ENCODE peak calls at places on chromosomes 1 and 21, in four cellular contexts. T is HepG2, Q is GM12878, O is K562. P is an unnamed sample.

GRCh38 chr1:100597784-100598183 is 59.8 kb downstream of the GPR88 start:
- DNase-seq in T (no peak), Q (no peak), O (no peak), P (no peak)

GRCh38 chr1:157585984-157586383 is 11.9 kb downstream of the FCRL4 start:
- DNase-seq in T (no peak), Q (no peak), O (no peak), P (no peak)

GRCh38 chr1:85134583-85135455 is 66.0 kb downstream of the SYDE2 start:
- DNase-seq in T (peak; percentile 20), Q (no peak), O (no peak), P (no peak)

GRCh38 chr1:233859446-233859845 is 45.0 kb upstream of the SLC35F3 start:
- DNase-seq in T (no peak), Q (no peak), O (no peak), P (no peak)

GRCh38 chr1:220881918-220882891 is 3.0 kb downstream of the HLX start:
- DNase-seq in T (no peak), Q (no peak), O (no peak), P (no peak)

GRCh38 chr1:212827831-212828278 is 19.6 kb downstream of the SPATA45 start:
- DNase-seq in T (peak; percentile 90), Q (no peak), O (no peak), P (no peak)

GRCh38 chr1:226310637-226311195 is 1.8 kb upstream of the LIN9 start:
- DNase-seq in T (no peak), Q (no peak), O (no peak), P (no peak)

GRCh38 chr1:29649375-29650040 is 413.2 kb downstream of the PTPRU start:
- DNase-seq in T (no peak), Q (no peak), O (peak; percentile 49), P (no peak)

GRCh38 chr1:182604128-182604834 is at the start of gene RGS16:
- DNase-seq in T (no peak), Q (peak; percentile 61), O (peak; percentile 100), P (peak; percentile 96)

GRCh38 chr1:84069236-84069845 is 70.4 kb upstream of the TTLL7 start:
- DNase-seq in T (no peak), Q (no peak), O (no peak), P (no peak)

GRCh38 chr1:98839840-98840239 is 164.8 kb downstream of the PLPPR5 start:
- DNase-seq in T (no peak), Q (no peak), O (no peak), P (no peak)

GRCh38 chr1:17891205-17892110 is 136.3 kb downstream of the ACTL8 start:
- DNase-seq in T (no peak), Q (no peak), O (no peak), P (no peak)

GRCh38 chr1:30763654-30764248 is 6.2 kb upstream of the LAPTM5 start:
- DNase-seq in T (no peak), Q (no peak), O (no peak), P (no peak)

GRCh38 chr1:8565802-8566201 is 247.9 kb downstream of the SLC45A1 start:
- DNase-seq in T (no peak), Q (no peak), O (no peak), P (no peak)

GRCh38 chr1:197799271-197799670 is 24.0 kb upstream of the DENND1B start:
- DNase-seq in T (no peak), Q (no peak), O (no peak), P (no peak)

GRCh38 chr1:58909914-58910681 is 126.3 kb upstream of the JUN start:
- DNase-seq in T (no peak), Q (no peak), O (no peak), P (no peak)

GRCh38 chr1:8742022-8742924 is 75.2 kb downstream of the RERE start:
- DNase-seq in T (peak; percentile 98), Q (no peak), O (no peak), P (no peak)

GRCh38 chr1:201191723-201192477 is 1.3 kb downstream of the IGFN1 start:
- DNase-seq in T (no peak), Q (no peak), O (peak; percentile 21), P (no peak)

GRCh38 chr1:225318706-225319575 is 108.9 kb downstream of the LBR start:
- DNase-seq in T (peak; percentile 54), Q (peak; percentile 2), O (peak; percentile 27), P (peak; percentile 82)

GRCh38 chr1:205534444-205534985 is 30.0 kb downstream of the CDK18 start:
- DNase-seq in T (no peak), Q (no peak), O (no peak), P (no peak)

GRCh38 chr1:40067023-40067422 is 26.5 kb downstream of the CAP1 start:
- DNase-seq in T (no peak), Q (no peak), O (no peak), P (no peak)

GRCh38 chr1:94614168-94614815 is 72.7 kb upstream of the F3 start:
- DNase-seq in T (no peak), Q (no peak), O (no peak), P (no peak)

GRCh38 chr1:178417858-178418257 is 78.9 kb downstream of the CLEC20A start:
- DNase-seq in T (peak; percentile 53), Q (no peak), O (no peak), P (no peak)

GRCh38 chr21:15273244-15273643 is 208.4 kb upstream of the NRIP1 start:
- DNase-seq in T (no peak), Q (no peak), O (no peak), P (no peak)
- TF ChIP-seq SP1 in T (no peak), Q (no peak), O (no peak), P (no peak)

DNA sequence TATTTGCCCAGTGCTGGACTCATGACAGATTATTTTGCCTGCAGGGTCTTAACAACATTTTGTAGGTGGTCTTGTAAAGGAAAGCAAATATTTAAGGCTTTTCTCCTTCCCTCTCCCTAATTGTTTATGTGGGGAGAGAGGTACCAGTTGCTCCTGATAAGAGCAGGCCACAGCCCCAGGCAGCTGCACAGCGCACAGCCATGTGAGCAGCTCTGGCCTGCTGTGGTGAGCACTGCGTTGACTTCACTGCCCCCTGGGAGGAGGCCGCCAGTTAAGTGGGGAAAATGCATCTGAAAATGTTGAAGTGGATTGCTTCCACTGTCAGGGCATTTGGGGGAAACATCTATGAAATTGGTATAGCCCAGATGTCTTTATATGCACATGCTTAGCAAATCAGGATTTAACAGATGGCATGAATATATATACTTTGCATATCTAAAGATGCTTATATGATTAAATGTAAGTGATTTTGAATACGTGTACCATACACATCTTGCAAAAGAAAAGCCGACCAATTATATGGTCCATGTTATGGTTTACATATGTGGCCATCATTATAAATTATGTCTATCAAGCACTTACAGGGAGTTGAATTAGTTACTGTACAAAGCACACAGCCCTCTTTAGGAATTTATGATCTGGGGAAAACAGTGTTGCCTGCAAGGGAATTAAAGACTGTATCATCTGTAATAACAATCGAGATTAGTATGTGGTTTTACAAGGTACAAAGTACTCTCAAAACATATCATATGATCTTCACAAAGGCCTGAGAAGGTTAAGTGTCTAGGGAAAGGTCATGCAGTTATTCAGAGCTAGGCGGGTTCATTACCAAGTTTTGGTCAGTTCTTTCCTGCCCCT is 132.0 kb downstream of the RHOU start:
- DNase-seq in T (no peak), Q (no peak), O (no peak), P (peak; percentile 71)
- TF ChIP-seq FOXK2 in T (no peak), Q (no peak), O (no peak), P (no peak)

GRCh38 chr1:33111965-33112364 is 31.0 kb downstream of the AZIN2 start:
- DNase-seq in T (peak; percentile 16), Q (no peak), O (no peak), P (no peak)
- TF ChIP-seq SP1 in T (no peak), Q (no peak), O (no peak), P (no peak)

DNA sequence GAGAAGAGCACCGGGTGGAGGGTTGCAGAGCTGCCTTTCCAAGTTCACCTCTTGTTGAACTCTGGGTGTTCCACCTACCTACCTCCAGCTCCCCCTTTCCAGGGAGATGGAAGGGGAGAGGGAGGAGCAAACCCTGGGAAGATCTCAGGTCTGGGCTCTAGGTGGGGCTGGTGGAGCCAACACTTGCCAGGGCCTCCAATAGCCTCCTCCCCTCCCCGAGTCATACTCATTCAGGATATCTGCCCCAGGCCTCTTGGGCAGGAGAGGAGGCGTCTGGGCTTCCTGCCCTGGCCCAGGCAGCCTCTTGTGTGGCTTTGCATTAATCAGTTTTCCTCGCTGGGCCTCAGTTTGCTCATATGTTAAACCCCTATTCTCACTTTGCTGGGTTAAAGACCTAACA is 13.4 kb downstream of the RAP1GAP start:
- DNase-seq in T (peak; percentile 33), Q (no peak), O (peak; percentile 49), P (peak; percentile 44)
- TF ChIP-seq FOXK2 in T (no peak), Q (no peak), O (no peak), P (no peak)

DNA sequence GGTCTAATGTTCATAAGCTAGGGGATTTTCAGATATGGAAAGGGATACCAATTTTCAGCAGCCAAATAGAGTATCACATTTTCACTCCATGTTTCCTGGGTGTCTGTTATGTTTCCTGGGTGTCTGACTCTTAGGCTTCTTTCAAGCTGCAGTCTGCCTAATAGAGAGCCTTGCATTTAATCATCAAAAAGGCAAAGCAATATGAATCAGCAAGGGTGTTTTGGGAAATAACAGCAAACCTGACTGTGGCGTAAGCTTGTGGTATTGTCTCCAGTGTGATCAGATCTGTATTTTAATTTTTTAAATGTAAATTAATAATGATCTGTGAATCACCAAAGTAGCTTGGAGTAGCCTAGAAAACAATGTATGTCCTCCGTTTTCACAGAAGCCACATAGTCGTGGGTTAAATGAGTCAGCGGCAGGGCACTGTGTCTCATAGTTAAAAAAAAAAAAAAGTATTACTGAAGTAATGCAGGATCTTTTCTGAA is 10.4 kb downstream of the LGALS8 start:
- DNase-seq in T (no peak), Q (no peak), O (no peak), P (no peak)
- TF ChIP-seq SP1 in T (no peak), Q (no peak), O (no peak), P (no peak)

GRCh38 chr1:66985835-66986234 is 61.0 kb downstream of the MIER1 start:
- DNase-seq in T (no peak), Q (no peak), O (no peak), P (no peak)

GRCh38 chr1:66980745-66981367 is 56.1 kb downstream of the MIER1 start:
- DNase-seq in T (no peak), Q (no peak), O (no peak), P (no peak)

GRCh38 chr1:66981679-66982078 is 56.9 kb downstream of the MIER1 start:
- DNase-seq in T (no peak), Q (no peak), O (no peak), P (no peak)

GRCh38 chr1:66982561-66983285 is 57.9 kb downstream of the MIER1 start:
- DNase-seq in T (peak; percentile 12), Q (no peak), O (no peak), P (no peak)

GRCh38 chr1:66984491-66984890 is 59.7 kb downstream of the MIER1 start:
- DNase-seq in T (no peak), Q (peak; percentile 62), O (no peak), P (no peak)
- TF ChIP-seq FOXK2 in T (no peak), Q (no peak), O (no peak), P (no peak)

P was measured in HEK293T.